ENCODE peak calls at places on chromosomes 13 and 19, in eight cellular contexts. One of them, this sample, is unnamed.

GRCh38 chr19:16316506-16316882 is 8.1 kb upstream of the KLF2 start:
- DNase-seq in HCT116: no peak
- DNase-seq in K562: no peak
- DNase-seq in SK-N-SH: no peak
- DNase-seq in Panc1: no peak
- DNase-seq in GM23338: no peak
- DNase-seq in GM12878: no peak
- DNase-seq in HepG2: no peak
- DNase-seq in this sample: peak; percentile 42

GRCh38 chr13:100409132-100409531 is 179.5 kb downstream of the GGACT start:
- DNase-seq in HCT116: no peak
- DNase-seq in K562: no peak
- DNase-seq in SK-N-SH: no peak
- DNase-seq in Panc1: no peak
- DNase-seq in GM23338: peak; percentile 47
- DNase-seq in GM12878: no peak
- DNase-seq in HepG2: no peak
- DNase-seq in this sample: no peak

GRCh38 chr13:23175920-23176319 is 4.9 kb upstream of the SGCG start:
- DNase-seq in HCT116: peak; percentile 3
- DNase-seq in K562: no peak
- DNase-seq in SK-N-SH: no peak
- DNase-seq in Panc1: no peak
- DNase-seq in GM23338: peak; percentile 19
- DNase-seq in GM12878: no peak
- DNase-seq in HepG2: no peak
- DNase-seq in this sample: no peak

GRCh38 chr13:50589651-50590054 is 253.8 kb downstream of the DLEU7 start:
- DNase-seq in HCT116: no peak
- DNase-seq in K562: no peak
- DNase-seq in SK-N-SH: no peak
- DNase-seq in Panc1: no peak
- DNase-seq in GM23338: no peak
- DNase-seq in GM12878: no peak
- DNase-seq in HepG2: no peak
- DNase-seq in this sample: no peak

GRCh38 chr19:29098091-29098490 is 114.9 kb downstream of the UQCRFS1 start:
- DNase-seq in HCT116: no peak
- DNase-seq in K562: no peak
- DNase-seq in SK-N-SH: no peak
- DNase-seq in Panc1: no peak
- DNase-seq in GM23338: no peak
- DNase-seq in GM12878: no peak
- DNase-seq in HepG2: no peak
- DNase-seq in this sample: no peak

GRCh38 chr13:107373551-107373950 is 805.6 kb upstream of the ARGLU1 start:
- DNase-seq in HCT116: no peak
- DNase-seq in K562: no peak
- DNase-seq in SK-N-SH: no peak
- DNase-seq in Panc1: no peak
- DNase-seq in GM23338: peak; percentile 69
- DNase-seq in GM12878: no peak
- DNase-seq in HepG2: no peak
- DNase-seq in this sample: no peak

GRCh38 chr19:329876-330275 is 14.7 kb downstream of the MIER2 start:
- DNase-seq in HCT116: no peak
- DNase-seq in K562: no peak
- DNase-seq in SK-N-SH: no peak
- DNase-seq in Panc1: no peak
- DNase-seq in GM23338: no peak
- DNase-seq in GM12878: no peak
- DNase-seq in HepG2: no peak
- DNase-seq in this sample: no peak

GRCh38 chr19:29048873-29049272 is 164.1 kb downstream of the UQCRFS1 start:
- DNase-seq in HCT116: no peak
- DNase-seq in K562: no peak
- DNase-seq in SK-N-SH: no peak
- DNase-seq in Panc1: no peak
- DNase-seq in GM23338: no peak
- DNase-seq in GM12878: no peak
- DNase-seq in HepG2: no peak
- DNase-seq in this sample: no peak

GRCh38 chr19:38538793-38539528 is 78.8 kb downstream of the MAP4K1 start:
- DNase-seq in HCT116: no peak
- DNase-seq in K562: no peak
- DNase-seq in SK-N-SH: no peak
- DNase-seq in Panc1: no peak
- DNase-seq in GM23338: no peak
- DNase-seq in GM12878: no peak
- DNase-seq in HepG2: no peak
- DNase-seq in this sample: no peak

GRCh38 chr13:100454876-100455275 is 133.7 kb downstream of the GGACT start:
- DNase-seq in HCT116: peak; percentile 79
- DNase-seq in K562: no peak
- DNase-seq in SK-N-SH: no peak
- DNase-seq in Panc1: no peak
- DNase-seq in GM23338: no peak
- DNase-seq in GM12878: no peak
- DNase-seq in HepG2: no peak
- DNase-seq in this sample: no peak

GRCh38 chr13:51874651-51875050 is 12.9 kb downstream of the CCDC70 start:
- DNase-seq in HCT116: no peak
- DNase-seq in K562: no peak
- DNase-seq in SK-N-SH: no peak
- DNase-seq in Panc1: no peak
- DNase-seq in GM23338: no peak
- DNase-seq in GM12878: no peak
- DNase-seq in HepG2: no peak
- DNase-seq in this sample: no peak

GRCh38 chr19:55913643-55914268 is 18.4 kb downstream of the NLRP13 start:
- DNase-seq in HCT116: peak; percentile 13
- DNase-seq in K562: peak; percentile 28
- DNase-seq in SK-N-SH: peak; percentile 23
- DNase-seq in Panc1: no peak
- DNase-seq in GM23338: no peak
- DNase-seq in GM12878: no peak
- DNase-seq in HepG2: no peak
- DNase-seq in this sample: peak; percentile 8

GRCh38 chr19:54430306-54431254 is 15.3 kb downstream of the TTYH1 start:
- DNase-seq in HCT116: peak; percentile 21
- DNase-seq in K562: peak; percentile 81
- DNase-seq in SK-N-SH: peak; percentile 86
- DNase-seq in Panc1: no peak
- DNase-seq in GM23338: peak; percentile 83
- DNase-seq in GM12878: no peak
- DNase-seq in HepG2: no peak
- DNase-seq in this sample: peak; percentile 22

GRCh38 chr19:19361075-19361594 is 40.5 kb downstream of the MAU2 start:
- DNase-seq in HCT116: peak; percentile 85
- DNase-seq in K562: peak; percentile 81
- DNase-seq in SK-N-SH: peak; percentile 84
- DNase-seq in Panc1: peak; percentile 72
- DNase-seq in GM23338: peak; percentile 94
- DNase-seq in GM12878: peak; percentile 73
- DNase-seq in HepG2: peak; percentile 83
- DNase-seq in this sample: peak; percentile 85

GRCh38 chr19:11479470-11480080 is 1.3 kb downstream of the ELAVL3 start:
- DNase-seq in HCT116: no peak
- DNase-seq in K562: peak; percentile 99
- DNase-seq in SK-N-SH: peak; percentile 98
- DNase-seq in Panc1: no peak
- DNase-seq in GM23338: peak; percentile 91
- DNase-seq in GM12878: no peak
- DNase-seq in HepG2: peak; percentile 41
- DNase-seq in this sample: no peak

GRCh38 chr13:44857061-44857460 is 132.2 kb downstream of the NUFIP1 start:
- DNase-seq in HCT116: no peak
- DNase-seq in K562: no peak
- DNase-seq in SK-N-SH: no peak
- DNase-seq in Panc1: no peak
- DNase-seq in GM23338: no peak
- DNase-seq in GM12878: no peak
- DNase-seq in HepG2: no peak
- DNase-seq in this sample: no peak

GRCh38 chr19:2582984-2583956 is 107.3 kb downstream of the GADD45B start:
- DNase-seq in HCT116: no peak
- DNase-seq in K562: no peak
- DNase-seq in SK-N-SH: no peak
- DNase-seq in Panc1: no peak
- DNase-seq in GM23338: no peak
- DNase-seq in GM12878: no peak
- DNase-seq in HepG2: no peak
- DNase-seq in this sample: no peak

GRCh38 chr13:100667894-100668293 is 6.7 kb downstream of the TMTC4 start:
- DNase-seq in HCT116: no peak
- DNase-seq in K562: no peak
- DNase-seq in SK-N-SH: no peak
- DNase-seq in Panc1: no peak
- DNase-seq in GM23338: no peak
- DNase-seq in GM12878: no peak
- DNase-seq in HepG2: no peak
- DNase-seq in this sample: no peak

GRCh38 chr13:99782669-99783068 is 188.9 kb downstream of the ZIC5 start:
- DNase-seq in HCT116: no peak
- DNase-seq in K562: no peak
- DNase-seq in SK-N-SH: no peak
- DNase-seq in Panc1: no peak
- DNase-seq in GM23338: no peak
- DNase-seq in GM12878: no peak
- DNase-seq in HepG2: no peak
- DNase-seq in this sample: no peak

GRCh38 chr19:53915000-53915399 is 5.9 kb downstream of the CACNG7 start:
- DNase-seq in HCT116: no peak
- DNase-seq in K562: peak; percentile 81
- DNase-seq in SK-N-SH: peak; percentile 76
- DNase-seq in Panc1: no peak
- DNase-seq in GM23338: peak; percentile 85
- DNase-seq in GM12878: no peak
- DNase-seq in HepG2: no peak
- DNase-seq in this sample: no peak

GRCh38 chr19:38932425-38933179 is 1.9 kb downstream of the MRPS12 start:
- DNase-seq in HCT116: peak; percentile 26
- DNase-seq in K562: no peak
- DNase-seq in SK-N-SH: no peak
- DNase-seq in Panc1: no peak
- DNase-seq in GM23338: peak; percentile 80
- DNase-seq in GM12878: no peak
- DNase-seq in HepG2: peak; percentile 63
- DNase-seq in this sample: no peak

GRCh38 chr19:21850636-21851255 is 14.8 kb upstream of the ZNF43 start:
- DNase-seq in HCT116: no peak
- DNase-seq in K562: no peak
- DNase-seq in SK-N-SH: no peak
- DNase-seq in Panc1: no peak
- DNase-seq in GM23338: no peak
- DNase-seq in GM12878: no peak
- DNase-seq in HepG2: no peak
- DNase-seq in this sample: no peak

GRCh38 chr13:88031980-88032562 is 360.9 kb downstream of the SLITRK5 start:
- DNase-seq in HCT116: no peak
- DNase-seq in K562: no peak
- DNase-seq in SK-N-SH: no peak
- DNase-seq in Panc1: no peak
- DNase-seq in GM23338: no peak
- DNase-seq in GM12878: no peak
- DNase-seq in HepG2: no peak
- DNase-seq in this sample: no peak

GRCh38 chr19:19399733-19400438 is 5.6 kb upstream of the GATAD2A start:
- DNase-seq in HCT116: no peak
- DNase-seq in K562: no peak
- DNase-seq in SK-N-SH: peak; percentile 46
- DNase-seq in Panc1: no peak
- DNase-seq in GM23338: no peak
- DNase-seq in GM12878: no peak
- DNase-seq in HepG2: no peak
- DNase-seq in this sample: no peak

GRCh38 chr19:53992211-53992610 is 774 bp downstream of the CACNG6 start:
- DNase-seq in HCT116: no peak
- DNase-seq in K562: no peak
- DNase-seq in SK-N-SH: no peak
- DNase-seq in Panc1: no peak
- DNase-seq in GM23338: no peak
- DNase-seq in GM12878: no peak
- DNase-seq in HepG2: no peak
- DNase-seq in this sample: no peak

GRCh38 chr19:33064778-33065550 is at the start of gene RHPN2:
- DNase-seq in HCT116: peak; percentile 59
- DNase-seq in K562: peak; percentile 93
- DNase-seq in SK-N-SH: peak; percentile 96
- DNase-seq in Panc1: no peak
- DNase-seq in GM23338: peak; percentile 80
- DNase-seq in GM12878: no peak
- DNase-seq in HepG2: peak; percentile 43
- DNase-seq in this sample: no peak
- TF ChIP-seq REST in HCT116: no peak
- TF ChIP-seq REST in K562: no peak
- TF ChIP-seq REST in SK-N-SH: no peak
- TF ChIP-seq REST in Panc1: no peak
- TF ChIP-seq REST in GM23338: no peak
- TF ChIP-seq REST in GM12878: no peak
- TF ChIP-seq REST in HepG2: no peak
- TF ChIP-seq REST in this sample: no peak

GRCh38 chr13:112900691-112901091 is 68.3 kb upstream of the MCF2L start:
- DNase-seq in HCT116: no peak
- DNase-seq in K562: no peak
- DNase-seq in SK-N-SH: no peak
- DNase-seq in Panc1: no peak
- DNase-seq in GM23338: no peak
- DNase-seq in GM12878: no peak
- DNase-seq in HepG2: no peak
- DNase-seq in this sample: no peak
- H3K27me3 ChIP-seq in HCT116: no peaks in the 10 kb centered on the region
- H3K27me3 ChIP-seq in K562: peaks cover 35% of the 10 kb centered on the region
- H3K27me3 ChIP-seq in SK-N-SH: no peaks in the 10 kb centered on the region
- H3K27me3 ChIP-seq in Panc1: no peaks in the 10 kb centered on the region
- H3K27me3 ChIP-seq in GM23338: no peaks in the 10 kb centered on the region
- H3K27me3 ChIP-seq in GM12878: no peaks in the 10 kb centered on the region
- H3K27me3 ChIP-seq in HepG2: no peaks in the 10 kb centered on the region
- H3K27me3 ChIP-seq in this sample: peaks cover 27% of the 10 kb centered on the region

GRCh38 chr13:20616059-20616797 is 49.3 kb downstream of the IFT88 start:
- DNase-seq in HCT116: no peak
- DNase-seq in K562: no peak
- DNase-seq in SK-N-SH: no peak
- DNase-seq in Panc1: peak; percentile 62
- DNase-seq in GM23338: no peak
- DNase-seq in GM12878: no peak
- DNase-seq in HepG2: no peak
- DNase-seq in this sample: no peak
- TF ChIP-seq REST in HCT116: no peak
- TF ChIP-seq REST in K562: no peak
- TF ChIP-seq REST in SK-N-SH: no peak
- TF ChIP-seq REST in Panc1: no peak
- TF ChIP-seq REST in GM23338: no peak
- TF ChIP-seq REST in GM12878: no peak
- TF ChIP-seq REST in HepG2: no peak
- TF ChIP-seq REST in this sample: no peak

DNA sequence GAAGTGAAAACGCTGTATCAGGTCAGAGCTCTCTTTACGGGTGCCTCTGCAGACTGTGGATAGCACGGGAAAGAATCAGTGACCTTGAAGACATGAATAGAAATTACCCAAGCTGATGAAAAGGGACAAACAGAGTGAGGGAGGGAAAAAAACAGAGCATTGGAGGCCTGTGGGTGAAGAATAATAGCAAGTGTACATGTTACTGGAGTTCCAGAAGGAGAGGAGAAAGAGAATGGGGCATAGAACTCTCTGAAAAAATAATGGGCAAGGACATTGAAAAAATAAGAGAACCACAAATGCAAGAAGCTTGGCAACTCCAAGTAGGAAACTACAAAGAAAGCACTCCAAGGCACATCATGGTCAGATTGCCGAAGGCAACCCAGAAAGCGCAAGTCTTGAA is 86.3 kb downstream of the SPACA7 start:
- DNase-seq in HCT116: no peak
- DNase-seq in K562: no peak
- DNase-seq in SK-N-SH: no peak
- DNase-seq in Panc1: no peak
- DNase-seq in GM23338: no peak
- DNase-seq in GM12878: no peak
- DNase-seq in HepG2: no peak
- DNase-seq in this sample: no peak
- H3K27me3 ChIP-seq in HCT116: no peaks in the 10 kb centered on the region
- H3K27me3 ChIP-seq in K562: peaks cover 8% of the 10 kb centered on the region
- H3K27me3 ChIP-seq in SK-N-SH: no peaks in the 10 kb centered on the region
- H3K27me3 ChIP-seq in Panc1: no peaks in the 10 kb centered on the region
- H3K27me3 ChIP-seq in GM23338: no peaks in the 10 kb centered on the region
- H3K27me3 ChIP-seq in GM12878: no peaks in the 10 kb centered on the region
- H3K27me3 ChIP-seq in HepG2: peaks cover under 1% of the 10 kb centered on the region
- H3K27me3 ChIP-seq in this sample: no peaks in the 10 kb centered on the region

This sample was measured in HL-60.